ENCODE peak calls at places on chromosomes 4 and X, in eight cellular contexts. J is HCT116, K is hepatocyte, D is PC-3, Z is SK-N-SH, X is MM.1S, E is neural progenitor cell, U is OCI-LY7. W is an unnamed sample. For H3K9me3, the result is how much of the 10 kb centered on the place peaks cover.

GRCh38 chr4:6697096-6697495 is 3.4 kb downstream of the S100P start:
- DNase-seq in U (no peak), J (no peak), E (no peak), K (no peak), Z (no peak), X (no peak), D (no peak), W (no peak)

GRCh38 chr4:92334716-92335350 is 31.1 kb downstream of the GRID2 start:
- DNase-seq in K (peak), Z (no peak), E (no peak), X (no peak), J (no peak), D (no peak), U (no peak), W (no peak)

GRCh38 chr4:78222575-78223186 is 165.6 kb downstream of the FRAS1 start:
- DNase-seq in J (no peak), Z (no peak), E (peak), U (no peak), D (no peak), K (no peak), X (no peak), W (no peak)

GRCh38 chrX:46754450-46755075 is 4.4 kb downstream of the SLC9A7 start:
- DNase-seq in K (no peak), U (peak), D (no peak), Z (no peak), X (no peak), E (no peak), J (no peak), W (no peak)

GRCh38 chr4:156685308-156685707 is 286.3 kb downstream of the PDGFC start:
- DNase-seq in U (no peak), X (no peak), Z (no peak), J (no peak), K (no peak), E (no peak), D (peak), W (peak)

GRCh38 chrX:33725556-33726232 is 406.4 kb downstream of the FAM47A start:
- DNase-seq in U (no peak), K (peak), J (no peak), E (peak), Z (no peak), D (peak), X (peak), W (no peak)

GRCh38 chr4:122652379-122652778 is 31.5 kb upstream of the IL21 start:
- DNase-seq in K (peak), Z (peak), U (peak), E (peak), J (peak), D (peak), X (peak), W (peak)

GRCh38 chrX:1093112-1093511 is 119.3 kb downstream of the CRLF2 start:
- DNase-seq in Z (no peak), K (no peak), D (no peak), J (no peak), U (no peak), E (no peak), X (no peak), W (no peak)

GRCh38 chrX:34658316-34658715 is 1.2 kb upstream of the TMEM47 start:
- DNase-seq in Z (no peak), J (no peak), K (no peak), U (no peak), D (no peak), X (no peak), E (no peak), W (peak)

GRCh38 chr4:145525291-145525740 is 43.7 kb downstream of the SMAD1 start:
- DNase-seq in Z (peak), D (peak), U (peak), K (no peak), J (no peak), E (peak), X (no peak), W (peak)

GRCh38 chr4:20422398-20422797 is 170.7 kb downstream of the SLIT2 start:
- DNase-seq in Z (peak), K (peak), X (peak), U (peak), D (peak), E (peak), J (peak), W (peak)

GRCh38 chr4:38949416-38950051 is 81.9 kb downstream of the FAM114A1 start:
- DNase-seq in K (no peak), D (peak), E (no peak), U (peak), J (no peak), Z (no peak), X (peak), W (peak)

GRCh38 chrX:2427147-2427546 is 73.6 kb downstream of the DHRSX start:
- DNase-seq in J (no peak), U (no peak), K (no peak), E (no peak), D (no peak), X (no peak), Z (no peak), W (no peak)

GRCh38 chr4:87053064-87053693 is 118.4 kb downstream of the AFF1 start:
- DNase-seq in D (peak), U (no peak), E (no peak), K (no peak), Z (no peak), J (no peak), X (no peak), W (no peak)

GRCh38 chrX:45711231-45711630 is 510.6 kb upstream of the DIPK2B start:
- DNase-seq in U (no peak), X (no peak), D (peak), K (no peak), J (no peak), Z (no peak), E (no peak), W (peak)

GRCh38 chrX:155048997-155049619 is 21.8 kb downstream of the CMC4 start:
- DNase-seq in E (peak), X (no peak), K (peak), D (peak), Z (peak), U (peak), J (no peak), W (peak)

GRCh38 chrX:11558972-11559371 is 106.7 kb downstream of the ARHGAP6 start:
- DNase-seq in K (peak), Z (peak), E (peak), U (peak), X (peak), D (peak), J (peak), W (peak)

GRCh38 chrX:37825225-37825842 is 22.0 kb downstream of the DYNLT3 start:
- DNase-seq in Z (peak), E (peak), U (peak), K (peak), D (peak), X (peak), J (peak), W (peak)

GRCh38 chr4:120965938-120966337 is 43.4 kb upstream of the PRDM5 start:
- DNase-seq in U (no peak), X (no peak), D (no peak), Z (no peak), E (peak), K (no peak), J (no peak), W (no peak)

GRCh38 chrX:14409341-14409740 is 120.0 kb upstream of the GLRA2 start:
- DNase-seq in X (no peak), E (no peak), J (no peak), U (no peak), K (peak), Z (no peak), D (peak), W (peak)

GRCh38 chr4:61294001-61294400 is 93.9 kb downstream of the ADGRL3 start:
- DNase-seq in X (no peak), E (no peak), D (no peak), J (no peak), Z (no peak), K (no peak), U (no peak), W (no peak)

GRCh38 chrX:80765226-80765625 is 44.5 kb downstream of the BRWD3 start:
- DNase-seq in J (no peak), X (no peak), D (peak), K (no peak), U (no peak), Z (no peak), E (no peak), W (peak)

GRCh38 chrX:150088042-150088441 is 149.8 kb upstream of the EOLA2 start:
- DNase-seq in K (no peak), J (no peak), X (no peak), Z (no peak), D (no peak), U (no peak), E (no peak), W (no peak)

GRCh38 chr4:110837896-110838450 is 215.1 kb upstream of the PITX2 start:
- DNase-seq in K (no peak), X (no peak), E (peak), J (no peak), U (no peak), Z (no peak), D (no peak), W (no peak)

GRCh38 chr4:5168891-5169290 is 117.6 kb downstream of the STK32B start:
- DNase-seq in D (no peak), K (no peak), X (no peak), Z (no peak), E (no peak), U (no peak), J (no peak), W (no peak)

GRCh38 chrX:39826813-39827543 is 270.8 kb downstream of the BCOR start:
- DNase-seq in K (no peak), E (no peak), U (no peak), J (no peak), X (no peak), Z (no peak), D (no peak), W (no peak)

GRCh38 chrX:114619874-114620273 is 36.0 kb downstream of the HTR2C start:
- DNase-seq in Z (peak), J (no peak), K (peak), U (no peak), X (no peak), E (no peak), D (peak), W (peak)

GRCh38 chrX:87583679-87584078 is 66.1 kb downstream of the KLHL4 start:
- DNase-seq in E (peak), U (peak), Z (peak), X (peak), D (peak), J (no peak), K (peak), W (peak)

GRCh38 chrX:138638996-138639395 is 72.5 kb downstream of the FGF13 start:
- DNase-seq in J (no peak), Z (no peak), D (peak), K (no peak), X (no peak), E (no peak), U (no peak), W (peak)

GRCh38 chr4:127685292-127685691 is 44.9 kb upstream of the SLC25A31 start:
- DNase-seq in J (peak), U (no peak), K (no peak), Z (no peak), D (peak), E (no peak), X (no peak), W (peak)

GRCh38 chr4:140296871-140297570 is 76.4 kb upstream of the SCOC start:
- DNase-seq in K (peak), X (no peak), J (peak), Z (no peak), E (peak), D (peak), U (no peak), W (peak)

GRCh38 chr4:3025881-3026280 is 48.5 kb downstream of the HTT-AS start:
- DNase-seq in J (no peak), K (no peak), X (no peak), U (no peak), E (no peak), D (no peak), Z (no peak), W (no peak)

GRCh38 chr4:3031357-3032064 is 42.8 kb downstream of the HTT-AS start:
- DNase-seq in D (peak), Z (peak), X (no peak), K (no peak), J (no peak), E (no peak), U (no peak), W (no peak)

GRCh38 chr4:3030551-3031356 is 43.6 kb downstream of the HTT-AS start:
- DNase-seq in U (no peak), X (no peak), D (no peak), K (no peak), Z (no peak), J (no peak), E (no peak), W (no peak)

GRCh38 chr4:3026531-3026930 is 47.8 kb downstream of the HTT-AS start:
- DNase-seq in D (no peak), K (no peak), E (no peak), J (no peak), Z (no peak), X (no peak), U (no peak), W (no peak)

GRCh38 chr4:3029464-3029863 is 44.9 kb downstream of the HTT-AS start:
- DNase-seq in X (no peak), U (no peak), K (no peak), E (no peak), J (no peak), D (no peak), Z (no peak), W (no peak)
- TF ChIP-seq EZH2phosphoT487 in X (no peak), U (no peak), K (no peak), E (no peak), J (no peak), D (no peak), Z (no peak), W (no peak)

DNA sequence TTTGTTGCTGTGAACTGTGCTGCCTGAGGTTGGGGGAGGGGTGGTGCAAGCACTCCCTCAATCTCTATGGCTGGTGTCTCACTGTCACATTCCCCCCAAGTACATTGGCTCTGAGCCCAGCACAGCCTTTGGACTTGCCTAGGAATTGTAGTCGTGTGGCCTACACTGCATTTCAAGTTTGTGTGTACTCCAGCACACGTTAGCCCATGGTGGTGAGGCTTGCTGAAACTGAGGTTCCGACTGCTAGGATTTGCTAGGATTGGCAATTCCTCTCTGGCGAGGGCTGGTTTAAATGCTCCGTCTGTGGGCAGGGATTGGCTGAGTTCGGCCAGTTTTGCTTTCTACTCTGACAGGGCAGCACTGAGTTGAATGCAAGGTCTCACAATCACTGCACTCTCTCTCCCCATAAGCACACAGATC is 121.7 kb upstream of the CXXC4 start:
- DNase-seq in D (no peak), K (peak), E (no peak), X (no peak), U (no peak), J (no peak), Z (no peak), W (no peak)
- H3K9me3 ChIP-seq in D (under half), K (under half), E (under half), X (under half), U (under half), J (under half), Z (under half), W (under half)

DNA sequence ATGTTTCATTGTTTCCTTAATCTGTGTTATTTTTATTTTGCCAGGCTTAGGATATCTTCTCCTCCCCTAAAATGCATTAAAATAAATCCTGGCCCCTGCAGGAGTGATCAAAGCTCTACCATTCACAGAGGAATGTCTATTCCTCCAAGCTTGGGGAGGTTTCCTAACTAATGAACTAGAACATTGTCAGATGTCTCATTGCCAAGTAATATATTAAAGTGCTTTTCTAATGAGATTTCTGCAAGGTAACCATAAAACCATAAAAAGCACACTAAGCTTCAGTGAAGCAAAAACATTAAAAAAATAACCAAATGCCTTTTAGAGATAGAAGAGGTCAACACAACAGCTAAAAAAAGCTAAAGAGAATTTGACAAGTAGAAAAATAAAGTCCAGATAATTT is 34.8 kb downstream of the IGFBP7 start:
- DNase-seq in X (no peak), U (no peak), J (no peak), Z (no peak), E (no peak), D (no peak), K (no peak), W (no peak)
- TF ChIP-seq EZH2phosphoT487 in X (no peak), U (no peak), J (no peak), Z (no peak), E (no peak), D (no peak), K (no peak), W (no peak)

DNA sequence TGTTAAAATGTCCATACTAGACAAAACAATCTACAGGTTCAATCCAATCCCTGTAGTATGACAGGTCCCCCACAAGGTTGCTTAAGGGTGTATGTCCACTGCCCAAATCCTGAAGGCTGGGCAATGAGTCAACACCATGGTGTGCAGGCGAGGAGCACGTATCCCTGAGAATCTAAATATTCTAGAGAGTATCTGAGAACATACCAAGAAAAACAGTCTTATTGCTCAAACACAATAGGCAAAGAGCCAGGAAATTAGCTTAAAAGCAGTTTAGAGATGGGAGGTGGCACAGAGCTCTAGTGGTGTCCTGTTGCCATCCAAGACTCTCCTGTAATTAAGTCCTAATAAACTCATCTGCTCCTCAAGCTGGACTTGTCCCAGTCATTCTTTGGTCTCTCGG is 37.0 kb downstream of the RCHY1 start:
- DNase-seq in J (no peak), K (no peak), U (no peak), Z (no peak), E (no peak), X (no peak), D (no peak), W (no peak)
- H3K9me3 ChIP-seq in J (under half), K (under half), U (under half), Z (under half), E (under half), X (under half), D (under half), W (under half)

GRCh38 chr4:99383833-99384392 is 31.4 kb upstream of the ADH1C start:
- DNase-seq in E (no peak), X (no peak), J (no peak), K (peak), U (no peak), Z (no peak), D (no peak), W (peak)
- TF ChIP-seq EZH2phosphoT487 in E (no peak), X (no peak), J (no peak), K (no peak), U (no peak), Z (no peak), D (no peak), W (no peak)

DNA sequence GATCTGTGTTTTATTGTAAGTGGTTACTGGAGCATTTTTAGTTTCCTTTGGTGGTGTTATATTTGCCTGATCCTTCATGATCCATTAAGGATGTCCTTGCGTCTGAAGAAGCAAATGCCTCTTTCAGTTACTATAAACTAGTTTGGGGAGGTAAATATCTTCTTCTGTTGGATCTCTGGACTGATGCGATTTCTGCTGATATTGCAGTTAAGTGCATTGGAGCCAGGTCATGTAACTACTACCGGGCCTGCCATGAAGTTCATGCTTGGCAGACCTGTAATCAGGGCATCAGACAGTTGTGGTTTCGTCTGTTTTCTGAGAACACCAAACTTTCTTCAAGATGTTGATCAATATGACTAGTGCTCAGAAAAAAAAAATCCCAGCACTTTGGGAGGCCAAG is 22.9 kb downstream of the ZNF718 start:
- DNase-seq in J (no peak), E (no peak), D (no peak), K (no peak), X (no peak), Z (no peak), U (no peak), W (no peak)
- H3K9me3 ChIP-seq in J (under half), E (half or more), D (under half), K (half or more), X (under half), Z (under half), U (half or more), W (under half)

W was measured in GM23248.